ENCODE peak calls at places on chromosomes 12 and 14, in ten cellular contexts. One of them, this sample, is unnamed.

GRCh38 chr12:7091660-7092228 is 501 bp downstream of the C1R start:
- DNase-seq in lower leg skin: peak
- DNase-seq in psoas muscle: peak
- DNase-seq in Peyer's patch: no peak
- DNase-seq in GM12865: no peak
- DNase-seq in astrocyte of the cerebellum: no peak
- DNase-seq in cardiac muscle cell: no peak
- DNase-seq in heart left ventricle: peak
- DNase-seq in pancreas: no peak
- DNase-seq in astrocyte: no peak
- DNase-seq in this sample: no peak

GRCh38 chr12:67921286-67921685 is 68.0 kb upstream of the IFNG-AS1 start:
- DNase-seq in lower leg skin: no peak
- DNase-seq in psoas muscle: no peak
- DNase-seq in Peyer's patch: no peak
- DNase-seq in GM12865: no peak
- DNase-seq in astrocyte of the cerebellum: no peak
- DNase-seq in cardiac muscle cell: no peak
- DNase-seq in heart left ventricle: no peak
- DNase-seq in pancreas: no peak
- DNase-seq in astrocyte: peak
- DNase-seq in this sample: no peak

GRCh38 chr12:59973515-59973914 is 377.7 kb downstream of the SLC16A7 start:
- DNase-seq in lower leg skin: no peak
- DNase-seq in psoas muscle: no peak
- DNase-seq in Peyer's patch: no peak
- DNase-seq in GM12865: no peak
- DNase-seq in astrocyte of the cerebellum: peak
- DNase-seq in cardiac muscle cell: no peak
- DNase-seq in heart left ventricle: no peak
- DNase-seq in pancreas: no peak
- DNase-seq in astrocyte: peak
- DNase-seq in this sample: peak

GRCh38 chr12:120711411-120711810 is 1.2 kb downstream of the UNC119B start:
- DNase-seq in lower leg skin: no peak
- DNase-seq in psoas muscle: no peak
- DNase-seq in Peyer's patch: no peak
- DNase-seq in GM12865: no peak
- DNase-seq in astrocyte of the cerebellum: no peak
- DNase-seq in cardiac muscle cell: no peak
- DNase-seq in heart left ventricle: no peak
- DNase-seq in pancreas: no peak
- DNase-seq in astrocyte: no peak
- DNase-seq in this sample: no peak

GRCh38 chr14:91817566-91818325 is 49.6 kb downstream of the TC2N start:
- DNase-seq in lower leg skin: no peak
- DNase-seq in psoas muscle: no peak
- DNase-seq in Peyer's patch: no peak
- DNase-seq in GM12865: peak
- DNase-seq in astrocyte of the cerebellum: no peak
- DNase-seq in cardiac muscle cell: no peak
- DNase-seq in heart left ventricle: no peak
- DNase-seq in pancreas: no peak
- DNase-seq in astrocyte: no peak
- DNase-seq in this sample: no peak

GRCh38 chr12:80849367-80849766 is 88.4 kb downstream of the LIN7A start:
- DNase-seq in lower leg skin: no peak
- DNase-seq in psoas muscle: no peak
- DNase-seq in Peyer's patch: no peak
- DNase-seq in GM12865: no peak
- DNase-seq in astrocyte of the cerebellum: no peak
- DNase-seq in cardiac muscle cell: no peak
- DNase-seq in heart left ventricle: no peak
- DNase-seq in pancreas: no peak
- DNase-seq in astrocyte: no peak
- DNase-seq in this sample: no peak

GRCh38 chr12:119592232-119592631 is 1.3 kb upstream of the TMEM233 start:
- DNase-seq in lower leg skin: no peak
- DNase-seq in psoas muscle: no peak
- DNase-seq in Peyer's patch: no peak
- DNase-seq in GM12865: no peak
- DNase-seq in astrocyte of the cerebellum: no peak
- DNase-seq in cardiac muscle cell: no peak
- DNase-seq in heart left ventricle: no peak
- DNase-seq in pancreas: no peak
- DNase-seq in astrocyte: peak
- DNase-seq in this sample: no peak

GRCh38 chr14:98840076-98840475 is 431.9 kb downstream of the BCL11B start:
- DNase-seq in lower leg skin: no peak
- DNase-seq in psoas muscle: no peak
- DNase-seq in Peyer's patch: no peak
- DNase-seq in GM12865: no peak
- DNase-seq in astrocyte of the cerebellum: no peak
- DNase-seq in cardiac muscle cell: no peak
- DNase-seq in heart left ventricle: no peak
- DNase-seq in pancreas: no peak
- DNase-seq in astrocyte: no peak
- DNase-seq in this sample: no peak

GRCh38 chr12:8045952-8046944 is 13.7 kb downstream of the FOXJ2 start:
- DNase-seq in lower leg skin: peak
- DNase-seq in psoas muscle: peak
- DNase-seq in Peyer's patch: peak
- DNase-seq in GM12865: peak
- DNase-seq in astrocyte of the cerebellum: peak
- DNase-seq in cardiac muscle cell: peak
- DNase-seq in heart left ventricle: peak
- DNase-seq in pancreas: no peak
- DNase-seq in astrocyte: peak
- DNase-seq in this sample: no peak

GRCh38 chr14:29710015-29710414 is 217.6 kb downstream of the PRKD1 start:
- DNase-seq in lower leg skin: no peak
- DNase-seq in psoas muscle: no peak
- DNase-seq in Peyer's patch: no peak
- DNase-seq in GM12865: no peak
- DNase-seq in astrocyte of the cerebellum: no peak
- DNase-seq in cardiac muscle cell: peak
- DNase-seq in heart left ventricle: no peak
- DNase-seq in pancreas: no peak
- DNase-seq in astrocyte: no peak
- DNase-seq in this sample: no peak

GRCh38 chr12:52951126-52951525 is 2.2 kb downstream of the KRT18 start:
- DNase-seq in lower leg skin: no peak
- DNase-seq in psoas muscle: no peak
- DNase-seq in Peyer's patch: no peak
- DNase-seq in GM12865: no peak
- DNase-seq in astrocyte of the cerebellum: no peak
- DNase-seq in cardiac muscle cell: no peak
- DNase-seq in heart left ventricle: no peak
- DNase-seq in pancreas: no peak
- DNase-seq in astrocyte: no peak
- DNase-seq in this sample: no peak
- H3K4me3 ChIP-seq in lower leg skin: no peak
- H3K4me3 ChIP-seq in psoas muscle: no peak
- H3K4me3 ChIP-seq in Peyer's patch: peak
- H3K4me3 ChIP-seq in GM12865: no peak
- H3K4me3 ChIP-seq in astrocyte of the cerebellum: peak
- H3K4me3 ChIP-seq in cardiac muscle cell: peak
- H3K4me3 ChIP-seq in heart left ventricle: no peak
- H3K4me3 ChIP-seq in pancreas: peak
- H3K4me3 ChIP-seq in astrocyte: peak
- H3K4me3 ChIP-seq in this sample: no peak

DNA sequence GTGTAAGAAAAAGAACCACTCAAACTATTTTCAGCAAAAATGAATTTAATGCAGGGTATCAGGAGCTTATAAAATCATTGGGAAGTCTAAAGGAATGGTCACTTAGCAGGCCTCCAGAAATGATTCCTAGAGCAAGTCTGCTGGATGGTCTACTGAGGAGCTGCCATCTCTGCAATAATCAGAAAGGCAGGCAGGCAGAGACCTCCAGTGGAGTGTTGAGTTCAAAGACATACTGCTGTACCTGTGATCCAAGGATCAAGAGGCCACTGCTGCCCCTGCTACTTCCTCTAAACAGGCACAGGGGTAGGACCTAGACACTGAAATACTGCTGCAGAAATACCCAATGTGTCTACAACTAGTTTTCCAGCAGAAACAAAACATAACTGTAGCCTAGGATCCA is 14.5 kb upstream of the KICS2 start:
- DNase-seq in lower leg skin: no peak
- DNase-seq in psoas muscle: no peak
- DNase-seq in Peyer's patch: no peak
- DNase-seq in GM12865: no peak
- DNase-seq in astrocyte of the cerebellum: peak
- DNase-seq in cardiac muscle cell: no peak
- DNase-seq in heart left ventricle: no peak
- DNase-seq in pancreas: no peak
- DNase-seq in astrocyte: peak
- DNase-seq in this sample: no peak
- TF ChIP-seq CTCF in lower leg skin: no peak
- TF ChIP-seq CTCF in psoas muscle: no peak
- TF ChIP-seq CTCF in Peyer's patch: no peak
- TF ChIP-seq CTCF in GM12865: no peak
- TF ChIP-seq CTCF in astrocyte of the cerebellum: peak
- TF ChIP-seq CTCF in cardiac muscle cell: peak
- TF ChIP-seq CTCF in heart left ventricle: no peak
- TF ChIP-seq CTCF in pancreas: no peak
- TF ChIP-seq CTCF in astrocyte: no peak
- TF ChIP-seq CTCF in this sample: peak

DNA sequence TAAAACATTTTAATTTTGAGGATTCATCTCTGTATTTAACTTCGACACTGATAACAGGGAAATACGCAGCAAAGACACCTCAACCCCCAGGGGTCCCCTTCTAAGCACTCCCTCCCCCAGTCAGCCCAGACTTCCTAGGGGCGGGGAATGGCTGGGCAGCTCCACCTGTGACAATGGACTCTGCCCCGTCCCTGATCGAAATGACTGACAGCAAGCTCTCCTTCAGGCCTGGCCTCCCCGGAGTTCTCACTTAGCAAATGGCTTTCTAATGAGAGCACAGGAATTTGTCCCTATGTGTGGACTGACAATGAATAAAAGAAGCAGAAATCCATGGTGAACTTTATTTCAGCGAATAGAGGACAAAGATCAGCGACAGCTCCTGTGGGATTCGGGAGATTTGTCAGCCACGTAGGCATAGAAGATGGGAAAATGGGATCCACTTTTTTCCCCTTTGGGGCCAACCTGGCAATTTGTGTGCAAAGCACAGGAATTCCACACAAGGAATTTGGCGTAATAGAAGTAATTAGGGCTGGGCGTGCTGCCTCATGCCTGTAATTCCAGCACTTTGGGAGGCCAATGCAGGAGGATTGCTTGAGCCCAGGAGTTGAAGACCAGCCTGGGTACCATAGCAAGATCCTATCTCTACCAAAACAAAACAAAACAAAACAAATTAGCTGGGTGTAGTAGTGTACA is 63.8 kb downstream of the TNFAIP2 start:
- DNase-seq in lower leg skin: peak
- DNase-seq in psoas muscle: no peak
- DNase-seq in Peyer's patch: no peak
- DNase-seq in GM12865: no peak
- DNase-seq in astrocyte of the cerebellum: no peak
- DNase-seq in cardiac muscle cell: no peak
- DNase-seq in heart left ventricle: no peak
- DNase-seq in pancreas: no peak
- DNase-seq in astrocyte: no peak
- DNase-seq in this sample: no peak
- H3K4me3 ChIP-seq in lower leg skin: no peak
- H3K4me3 ChIP-seq in psoas muscle: no peak
- H3K4me3 ChIP-seq in Peyer's patch: no peak
- H3K4me3 ChIP-seq in GM12865: no peak
- H3K4me3 ChIP-seq in astrocyte of the cerebellum: no peak
- H3K4me3 ChIP-seq in cardiac muscle cell: no peak
- H3K4me3 ChIP-seq in heart left ventricle: no peak
- H3K4me3 ChIP-seq in pancreas: no peak
- H3K4me3 ChIP-seq in astrocyte: no peak
- H3K4me3 ChIP-seq in this sample: no peak

GRCh38 chr12:89706551-89707348 is 1.9 kb downstream of the ATP2B1 start:
- DNase-seq in lower leg skin: no peak
- DNase-seq in psoas muscle: peak
- DNase-seq in Peyer's patch: peak
- DNase-seq in GM12865: peak
- DNase-seq in astrocyte of the cerebellum: no peak
- DNase-seq in cardiac muscle cell: peak
- DNase-seq in heart left ventricle: peak
- DNase-seq in pancreas: peak
- DNase-seq in astrocyte: peak
- DNase-seq in this sample: no peak

GRCh38 chr12:89709157-89709993 is 737 bp upstream of the ATP2B1 start:
- DNase-seq in lower leg skin: peak
- DNase-seq in psoas muscle: peak
- DNase-seq in Peyer's patch: peak
- DNase-seq in GM12865: peak
- DNase-seq in astrocyte of the cerebellum: peak
- DNase-seq in cardiac muscle cell: peak
- DNase-seq in heart left ventricle: peak
- DNase-seq in pancreas: peak
- DNase-seq in astrocyte: peak
- DNase-seq in this sample: peak

GRCh38 chr12:89707623-89707991 is 1.0 kb downstream of the ATP2B1 start:
- DNase-seq in lower leg skin: no peak
- DNase-seq in psoas muscle: peak
- DNase-seq in Peyer's patch: peak
- DNase-seq in GM12865: peak
- DNase-seq in astrocyte of the cerebellum: no peak
- DNase-seq in cardiac muscle cell: peak
- DNase-seq in heart left ventricle: peak
- DNase-seq in pancreas: peak
- DNase-seq in astrocyte: no peak
- DNase-seq in this sample: no peak

GRCh38 chr12:89708793-89709156 is at the start of gene ATP2B1:
- DNase-seq in lower leg skin: peak
- DNase-seq in psoas muscle: peak
- DNase-seq in Peyer's patch: peak
- DNase-seq in GM12865: peak
- DNase-seq in astrocyte of the cerebellum: peak
- DNase-seq in cardiac muscle cell: peak
- DNase-seq in heart left ventricle: peak
- DNase-seq in pancreas: peak
- DNase-seq in astrocyte: peak
- DNase-seq in this sample: peak

DNA sequence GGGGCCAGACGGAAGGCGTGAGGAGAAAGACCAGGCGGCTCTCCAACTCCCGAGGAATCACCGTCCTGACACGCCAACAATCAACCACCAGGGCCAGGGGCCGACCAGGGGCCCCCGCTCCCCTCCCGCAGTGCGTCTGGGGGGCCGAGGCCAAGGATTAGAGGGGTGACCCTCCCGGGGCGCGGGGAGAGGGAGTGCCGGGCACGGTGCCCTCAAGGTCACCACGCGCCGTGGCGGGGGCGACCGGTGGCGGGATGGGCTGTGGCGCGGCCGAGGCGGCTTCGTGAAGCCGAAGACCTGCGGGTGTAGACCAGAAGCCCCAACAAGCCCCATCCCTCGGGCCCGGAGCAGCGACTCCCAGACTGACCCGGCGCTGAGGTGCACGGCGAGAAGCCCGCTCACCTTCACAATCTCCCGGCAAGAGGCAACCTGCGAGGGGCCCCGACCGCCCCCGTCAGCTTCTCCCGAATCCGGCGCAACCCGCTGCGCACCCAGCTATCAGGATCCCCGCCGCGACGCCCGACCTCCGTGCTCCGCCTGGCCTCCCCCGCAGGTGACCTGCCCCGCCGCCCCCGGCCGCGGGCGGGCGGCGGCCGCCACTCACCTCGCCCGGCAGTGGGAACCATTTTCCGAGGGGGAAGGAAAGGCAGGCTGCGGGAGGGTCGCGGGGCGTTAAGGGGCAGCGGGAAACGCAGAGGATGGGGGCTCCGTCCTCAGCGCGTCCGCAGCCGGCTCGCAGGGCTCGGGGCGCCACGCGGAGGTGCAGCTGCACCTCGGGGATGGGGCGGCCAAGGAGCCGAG is 446 bp downstream of the ATP2B1 start:
- DNase-seq in lower leg skin: peak
- DNase-seq in psoas muscle: peak
- DNase-seq in Peyer's patch: peak
- DNase-seq in GM12865: peak
- DNase-seq in astrocyte of the cerebellum: no peak
- DNase-seq in cardiac muscle cell: no peak
- DNase-seq in heart left ventricle: peak
- DNase-seq in pancreas: peak
- DNase-seq in astrocyte: no peak
- DNase-seq in this sample: no peak
- TF ChIP-seq CTCF in lower leg skin: no peak
- TF ChIP-seq CTCF in psoas muscle: no peak
- TF ChIP-seq CTCF in Peyer's patch: peak
- TF ChIP-seq CTCF in GM12865: peak
- TF ChIP-seq CTCF in astrocyte of the cerebellum: peak
- TF ChIP-seq CTCF in cardiac muscle cell: no peak
- TF ChIP-seq CTCF in heart left ventricle: no peak
- TF ChIP-seq CTCF in pancreas: no peak
- TF ChIP-seq CTCF in astrocyte: no peak
- TF ChIP-seq CTCF in this sample: peak